ENCODE peak calls at places on chromosomes 6 and 20, in five cellular contexts. H is mammary epithelial cell, V is AG09309, D is B cell, F is transverse colon. X is an unnamed sample.

GRCh38 chr20:57264151-57264792 is 2.2 kb downstream of the BMP7 start:
- DNase-seq in V (no peak), F (no peak), H (no peak), D (no peak), X (peak)

GRCh38 chr6:119173249-119174084 is 95.0 kb upstream of the FAM184A start:
- DNase-seq in D (no peak), H (no peak), F (no peak), V (no peak), X (no peak)

GRCh38 chr6:90658497-90658896 is 71.6 kb upstream of the MAP3K7 start:
- DNase-seq in H (no peak), F (no peak), D (no peak), V (no peak), X (no peak)

GRCh38 chr6:23349521-23350147 is 776.4 kb upstream of the NRSN1 start:
- DNase-seq in D (no peak), F (no peak), H (peak), V (peak), X (peak)

GRCh38 chr6:4931530-4932505 is 72.0 kb downstream of the RPP40 start:
- DNase-seq in H (peak), D (no peak), V (no peak), F (peak), X (no peak)

GRCh38 chr20:22473293-22473692 is 111.1 kb downstream of the FOXA2 start:
- DNase-seq in D (no peak), H (no peak), V (no peak), F (no peak), X (no peak)

GRCh38 chr20:6692566-6693168 is 74.8 kb upstream of the BMP2 start:
- DNase-seq in V (no peak), D (no peak), H (no peak), F (peak), X (no peak)

GRCh38 chr20:44910690-44911262 is 916 bp downstream of the PABPC1L start:
- DNase-seq in V (no peak), H (no peak), D (no peak), F (no peak), X (no peak)

GRCh38 chr6:105794263-105794662 is 291.9 kb upstream of the PRDM1 start:
- DNase-seq in H (no peak), F (peak), V (no peak), D (no peak), X (peak)

GRCh38 chr20:46568570-46569129 is 18.2 kb upstream of the OCSTAMP start:
- DNase-seq in H (peak), D (no peak), F (peak), V (peak), X (peak)

GRCh38 chr6:147434508-147434907 is 74.0 kb upstream of the SAMD5 start:
- DNase-seq in H (peak), V (no peak), F (no peak), D (no peak), X (no peak)

GRCh38 chr6:73129653-73130443 is 95.4 kb downstream of the KHDC1L start:
- DNase-seq in V (peak), F (peak), D (peak), H (peak), X (peak)

GRCh38 chr6:122947355-122947754 is 48.7 kb upstream of the CLVS2 start:
- DNase-seq in F (no peak), V (no peak), H (peak), D (no peak), X (no peak)

GRCh38 chr20:37703338-37703660 is 9.5 kb downstream of the CTNNBL1 start:
- DNase-seq in D (no peak), F (no peak), V (no peak), H (no peak), X (no peak)

GRCh38 chr6:129287778-129288177 is 404.8 kb downstream of the LAMA2 start:
- DNase-seq in D (no peak), H (no peak), V (no peak), F (no peak), X (no peak)

GRCh38 chr20:59560588-59561227 is 43.6 kb upstream of the PHACTR3 start:
- DNase-seq in H (peak), D (no peak), F (no peak), V (no peak), X (no peak)

GRCh38 chr6:129345890-129346289 is 364.1 kb downstream of the ARHGAP18 start:
- DNase-seq in H (peak), F (no peak), V (peak), D (no peak), X (no peak)

GRCh38 chr6:134394141-134394648 is 76.3 kb upstream of the SGK1 start:
- DNase-seq in V (no peak), F (no peak), D (no peak), H (no peak), X (no peak)

GRCh38 chr6:65671922-65672321 is 35.1 kb downstream of the EYS start:
- DNase-seq in V (no peak), H (no peak), F (no peak), D (no peak), X (no peak)

GRCh38 chr20:22623211-22623610 is 38.8 kb upstream of the FOXA2 start:
- DNase-seq in V (no peak), H (no peak), D (no peak), F (no peak), X (no peak)

GRCh38 chr6:158188591-158188990 is 20.4 kb downstream of the GTF2H5 start:
- DNase-seq in F (no peak), V (no peak), D (no peak), H (no peak), X (no peak)

GRCh38 chr6:42555477-42556457 is 8.1 kb upstream of the UBR2 start:
- DNase-seq in D (no peak), V (no peak), H (peak), F (peak), X (no peak)

GRCh38 chr6:80962382-80962781 is 790.1 kb downstream of the TENT5A start:
- DNase-seq in F (no peak), D (no peak), H (no peak), V (no peak), X (no peak)

GRCh38 chr20:22861231-22861980 is 173.7 kb upstream of the SSTR4 start:
- DNase-seq in H (no peak), D (no peak), V (no peak), F (no peak), X (no peak)

GRCh38 chr20:41395669-41396664 is 29.3 kb upstream of the EMILIN3 start:
- DNase-seq in H (no peak), F (no peak), V (no peak), D (no peak), X (no peak)

GRCh38 chr20:46364670-46365482 is 41.5 kb downstream of the ELMO2 start:
- DNase-seq in V (no peak), H (no peak), F (no peak), D (no peak), X (no peak)

GRCh38 chr6:83417880-83418663 is 12.8 kb downstream of the ME1 start:
- DNase-seq in F (no peak), H (peak), D (no peak), V (peak), X (no peak)

DNA sequence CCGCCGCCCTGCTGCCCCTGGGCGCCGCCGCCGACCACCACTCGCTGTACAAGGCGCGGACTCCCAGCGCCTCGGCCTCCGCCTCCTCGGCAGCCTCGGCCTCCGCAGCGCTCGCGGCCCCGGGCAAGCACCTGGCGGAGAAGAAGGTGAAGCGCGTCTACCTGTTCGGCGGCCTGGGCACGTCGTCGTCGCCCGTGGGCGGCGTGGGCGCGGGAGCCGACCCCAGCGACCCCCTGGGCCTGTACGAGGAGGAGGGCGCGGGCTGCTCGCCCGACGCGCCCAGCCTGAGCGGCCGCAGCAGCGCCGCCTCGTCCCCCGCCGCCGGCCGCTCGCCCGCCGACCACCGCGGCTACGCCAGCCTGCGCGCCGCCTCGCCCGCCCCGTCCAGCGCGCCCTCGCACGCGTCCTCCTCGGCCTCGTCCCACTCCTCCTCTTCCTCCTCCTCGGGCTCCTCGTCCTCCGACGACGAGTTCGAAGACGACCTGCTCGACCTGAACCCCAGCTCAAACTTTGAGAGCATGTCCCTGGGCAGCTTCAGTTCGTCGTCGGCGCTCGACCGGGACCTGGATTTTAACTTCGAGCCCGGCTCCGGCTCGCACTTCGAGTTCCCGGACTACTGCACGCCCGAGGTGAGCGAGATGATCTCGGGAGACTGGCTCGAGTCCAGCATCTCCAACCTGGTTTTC is 1.9 kb downstream of the SOX4 start:
- DNase-seq in V (no peak), F (peak), H (peak), D (peak), X (no peak)
- TF ChIP-seq CTCF in V (no peak), F (no peak), H (peak), D (peak), X (no peak)

GRCh38 chr6:107075951-107076381 is 39.3 kb downstream of the BEND3 start:
- DNase-seq in D (no peak), V (peak), F (no peak), H (peak), X (peak)
- TF ChIP-seq CTCF in D (no peak), V (peak), F (no peak), H (peak), X (peak)

DNA sequence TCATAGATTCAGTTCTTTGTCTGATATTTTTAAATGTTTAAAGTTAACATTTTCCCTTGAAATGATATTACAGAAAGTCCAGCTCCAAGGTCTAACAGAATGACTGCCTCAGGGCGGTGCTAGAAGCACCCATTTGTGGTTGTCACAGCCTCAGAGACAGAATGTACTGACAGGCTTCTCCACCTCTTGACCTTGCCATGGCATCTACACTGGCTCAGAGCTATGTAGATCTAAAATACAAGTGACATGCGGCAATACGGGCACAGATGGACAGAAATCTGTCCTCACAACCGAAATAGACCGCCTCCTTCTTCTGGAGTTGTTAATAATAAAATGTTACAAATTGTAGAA is 167.2 kb upstream of the THEMIS start:
- DNase-seq in F (no peak), H (no peak), V (no peak), D (no peak), X (no peak)
- TF ChIP-seq CTCF in F (no peak), H (no peak), V (no peak), D (no peak), X (peak)

GRCh38 chr6:152118678-152119077 is 311.2 kb downstream of the ESR1 start:
- DNase-seq in D (no peak), F (no peak), V (no peak), H (no peak), X (no peak)
- TF ChIP-seq CTCF in D (no peak), F (no peak), V (no peak), H (peak), X (no peak)

GRCh38 chr6:53241936-53242335 is 93.3 kb upstream of the GCM1 start:
- DNase-seq in V (no peak), H (no peak), F (no peak), D (no peak), X (no peak)
- TF ChIP-seq CTCF in V (no peak), H (no peak), F (no peak), D (no peak), X (no peak)

GRCh38 chr6:156564807-156565149 is 212.4 kb upstream of the ARID1B start:
- DNase-seq in F (no peak), D (no peak), H (no peak), V (no peak), X (no peak)

GRCh38 chr6:156563710-156564109 is 213.5 kb upstream of the ARID1B start:
- DNase-seq in F (no peak), V (no peak), H (no peak), D (no peak), X (no peak)

GRCh38 chr6:156562636-156563035 is 214.5 kb upstream of the ARID1B start:
- DNase-seq in D (no peak), V (no peak), F (no peak), H (no peak), X (no peak)

GRCh38 chr6:156562019-156562418 is 215.2 kb upstream of the ARID1B start:
- DNase-seq in F (no peak), V (no peak), H (no peak), D (no peak), X (no peak)

GRCh38 chr6:156564128-156564806 is 212.9 kb upstream of the ARID1B start:
- DNase-seq in H (peak), D (peak), V (peak), F (peak), X (no peak)
- TF ChIP-seq CTCF in H (peak), D (peak), V (peak), F (peak), X (peak)

DNA sequence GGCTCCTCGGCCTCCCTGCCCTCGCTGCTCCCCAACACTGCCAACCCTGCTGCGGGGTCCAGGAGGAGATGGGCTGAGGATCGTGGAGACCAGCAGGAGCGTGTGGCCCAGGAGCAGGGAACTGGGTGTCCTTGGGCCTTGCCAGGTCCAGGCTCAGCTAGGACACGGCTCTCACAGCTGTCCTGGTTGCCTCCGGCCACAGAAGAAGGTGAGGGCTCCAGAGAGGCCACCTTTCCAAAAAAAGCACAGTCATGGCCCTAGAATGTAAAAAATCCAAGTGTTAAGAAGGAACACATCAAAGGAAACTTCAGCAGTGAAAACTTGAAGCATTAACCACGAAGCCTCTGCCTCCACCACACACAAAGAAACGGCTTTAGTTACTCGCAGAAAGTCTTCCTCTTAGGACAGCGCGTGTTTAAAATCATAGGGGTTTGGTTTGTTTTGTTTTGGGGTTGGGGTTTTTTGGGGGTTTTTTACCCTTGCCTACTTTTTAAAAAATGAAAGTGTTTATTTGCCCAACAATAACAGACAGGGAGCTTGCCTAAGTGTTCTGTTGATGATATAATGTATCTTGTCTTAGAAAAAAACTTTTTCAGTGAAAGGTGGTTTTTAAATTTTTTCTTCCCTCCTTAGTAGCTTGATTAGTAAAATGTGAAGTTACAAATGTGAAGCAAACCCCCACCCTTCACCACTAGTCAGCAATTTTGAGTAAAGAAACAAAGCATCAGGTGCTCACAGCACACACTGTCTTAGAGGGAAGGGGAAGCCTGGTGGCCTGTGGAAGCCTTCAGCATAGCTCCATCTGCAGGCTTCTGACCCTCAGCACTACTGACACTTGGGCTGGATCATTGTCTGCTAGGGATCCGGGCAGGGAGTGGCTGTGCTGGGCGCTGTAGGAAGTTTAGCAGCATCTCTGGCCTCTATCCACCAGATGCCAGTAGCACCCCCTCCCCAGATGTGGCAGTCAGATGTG is 60.0 kb downstream of the PTPN1 start:
- DNase-seq in D (peak), V (no peak), F (no peak), H (no peak), X (no peak)
- TF ChIP-seq CTCF in D (peak), V (peak), F (peak), H (peak), X (no peak)

GRCh38 chr6:168605964-168606363 is 165.0 kb downstream of the SMOC2 start:
- DNase-seq in F (no peak), V (no peak), D (no peak), H (no peak), X (no peak)
- TF ChIP-seq CTCF in F (no peak), V (no peak), D (no peak), H (no peak), X (no peak)

DNA sequence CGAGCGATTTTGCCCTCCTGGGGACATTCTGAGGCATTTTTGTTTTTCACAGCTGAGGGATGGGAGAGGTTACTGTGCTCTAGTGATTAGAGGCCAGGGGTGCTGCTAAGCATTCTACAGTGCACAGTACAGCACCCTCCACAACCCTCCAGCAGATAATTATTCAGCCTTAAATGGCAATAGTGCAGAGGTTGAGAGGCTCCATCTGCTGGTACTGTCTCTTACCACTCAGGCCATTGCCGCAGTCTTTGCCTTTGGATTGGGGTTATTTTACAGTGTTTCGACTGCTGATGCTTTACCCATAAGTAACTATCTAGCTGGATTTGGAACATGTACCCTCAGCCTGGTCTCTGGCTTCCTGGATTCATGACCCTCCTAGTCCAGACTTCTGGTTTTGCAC is 705.3 kb downstream of the KIF16B start:
- DNase-seq in F (no peak), D (no peak), H (no peak), V (no peak), X (no peak)
- TF ChIP-seq CTCF in F (no peak), D (no peak), H (peak), V (peak), X (peak)

GRCh38 chr20:33733654-33734576 is 2.1 kb downstream of the ZNF341 start:
- DNase-seq in F (peak), V (no peak), H (peak), D (no peak), X (no peak)
- TF ChIP-seq CTCF in F (no peak), V (no peak), H (no peak), D (no peak), X (no peak)

X was measured in LNCaP clone FGC.